ENCODE peak calls at places on chromosomes 13 and 19, in seven cellular contexts. X is fibroblast of the aortic adventitia, Y is tibial artery, B is choroid plexus epithelial cell, F is lower lobe of right lung, R is body of pancreas, G is brain microvascular endothelial cell. C is an unnamed sample.

GRCh38 chr13:41040584-41041334 is 20.6 kb upstream of the WBP4 start:
- DNase-seq in B (no peak), F (no peak), X (no peak), Y (no peak), G (no peak), R (no peak), C (peak; percentile 22)

GRCh38 chr13:48265217-48265815 is 32.3 kb downstream of the ITM2B start:
- DNase-seq in X (no peak), R (no peak), B (no peak), Y (no peak), F (no peak), G (no peak), C (no peak)

GRCh38 chr13:105231579-105231978 is 1303.9 kb downstream of the EFNB2 start:
- DNase-seq in G (no peak), F (no peak), Y (no peak), R (no peak), X (no peak), B (no peak), C (no peak)

GRCh38 chr19:55620410-55620809 is 4.0 kb downstream of the ZNF784 start:
- DNase-seq in G (no peak), Y (no peak), B (peak; percentile 19), X (no peak), R (no peak), F (no peak), C (no peak)

GRCh38 chr13:34349091-34349722 is 531.3 kb downstream of the RFC3 start:
- DNase-seq in X (peak; percentile 97), R (peak; percentile 35), F (no peak), B (peak; percentile 98), G (peak; percentile 97), Y (peak; percentile 69), C (peak; percentile 97)

GRCh38 chr19:15154002-15154612 is 46.7 kb downstream of the NOTCH3 start:
- DNase-seq in X (peak; percentile 59), Y (peak; percentile 53), B (peak; percentile 72), G (peak; percentile 60), F (no peak), R (no peak), C (peak; percentile 61)

GRCh38 chr13:27524981-27525975 is 74.9 kb upstream of the MTIF3 start:
- DNase-seq in F (no peak), B (no peak), G (no peak), Y (no peak), R (no peak), X (no peak), C (no peak)

GRCh38 chr19:1057185-1057857 is 9.6 kb upstream of the ARHGAP45 start:
- DNase-seq in X (peak; percentile 69), B (peak; percentile 70), F (no peak), G (peak; percentile 58), Y (no peak), R (no peak), C (peak; percentile 75)

GRCh38 chr19:434152-434960 is 25.4 kb upstream of the C2CD4C start:
- DNase-seq in B (no peak), G (no peak), R (no peak), X (no peak), F (no peak), Y (no peak), C (peak; percentile 2)

GRCh38 chr13:94239135-94239534 is 240.3 kb downstream of the DCT start:
- DNase-seq in Y (no peak), G (peak; percentile 78), F (no peak), X (peak; percentile 57), R (no peak), B (peak; percentile 72), C (peak; percentile 88)

GRCh38 chr19:9877775-9878510 is 42.8 kb downstream of the PIN1 start:
- DNase-seq in Y (no peak), F (no peak), G (peak; percentile 71), X (peak; percentile 6), B (peak; percentile 53), R (no peak), C (peak; percentile 82)

GRCh38 chr19:5913739-5914357 is at the start of gene CAPS:
- DNase-seq in G (no peak), R (peak; percentile 72), Y (peak; percentile 78), X (peak; percentile 69), F (peak; percentile 88), B (peak; percentile 23), C (peak; percentile 55)

GRCh38 chr13:97395437-97396136 is 38.4 kb upstream of the RAP2A start:
- DNase-seq in F (no peak), Y (no peak), X (peak; percentile 52), R (no peak), B (peak; percentile 34), G (peak; percentile 5), C (peak; percentile 71)

GRCh38 chr13:51257187-51257586 is 35.0 kb downstream of the FAM124A start:
- DNase-seq in F (no peak), R (no peak), Y (no peak), B (no peak), X (no peak), G (no peak), C (no peak)
- TF ChIP-seq CTCF in F (no peak), R (no peak), Y (no peak), B (peak; percentile 3), X (no peak), G (no peak), C (peak; percentile 10)

DNA sequence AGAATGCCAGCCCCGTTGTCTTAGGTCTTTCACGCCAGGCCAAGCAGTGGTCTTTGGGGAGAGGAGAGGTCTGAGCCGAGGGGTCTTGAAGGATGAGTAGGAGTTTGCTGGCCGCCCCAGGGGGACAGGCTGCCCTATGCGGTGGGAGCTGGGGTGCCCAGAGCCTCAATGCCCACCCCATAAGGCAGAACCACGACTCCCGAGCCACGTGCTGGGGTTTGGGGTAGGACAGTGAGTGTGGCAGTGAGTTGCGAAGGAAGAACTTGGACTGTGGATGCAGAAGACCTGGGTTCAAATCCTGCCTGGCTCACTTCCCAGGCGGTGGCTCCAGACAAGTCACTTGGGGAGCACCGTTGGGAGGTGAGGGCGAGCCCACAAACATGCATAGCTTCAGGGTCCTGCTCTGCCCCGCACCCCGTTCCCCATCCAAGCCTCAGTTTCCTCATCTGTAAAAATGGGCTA is 5.5 kb downstream of the RAB11B start:
- DNase-seq in R (no peak), Y (no peak), X (no peak), F (no peak), B (no peak), G (no peak), C (no peak)
- H3K4me3 ChIP-seq in R (no peak overlapping the region), Y (no peak overlapping the region), X (no peak overlapping the region), F (no peak overlapping the region), B (no peak overlapping the region), G (no peak overlapping the region), C (no peak overlapping the region)

GRCh38 chr13:112875627-112876026 is 93.4 kb upstream of the MCF2L start:
- DNase-seq in F (peak; percentile 43), G (no peak), X (no peak), B (no peak), R (no peak), Y (no peak), C (no peak)

GRCh38 chr13:112877066-112877465 is 91.9 kb upstream of the MCF2L start:
- DNase-seq in F (peak; percentile 36), G (no peak), R (no peak), Y (no peak), X (no peak), B (no peak), C (no peak)

GRCh38 chr13:112876305-112877000 is 92.6 kb upstream of the MCF2L start:
- DNase-seq in R (no peak), B (no peak), F (peak; percentile 36), G (no peak), X (no peak), Y (no peak), C (no peak)

GRCh38 chr13:112873851-112874750 is 94.9 kb upstream of the MCF2L start:
- DNase-seq in F (peak; percentile 84), B (peak; percentile 69), R (peak; percentile 78), Y (peak; percentile 82), G (peak; percentile 46), X (peak; percentile 65), C (peak; percentile 58)

DNA sequence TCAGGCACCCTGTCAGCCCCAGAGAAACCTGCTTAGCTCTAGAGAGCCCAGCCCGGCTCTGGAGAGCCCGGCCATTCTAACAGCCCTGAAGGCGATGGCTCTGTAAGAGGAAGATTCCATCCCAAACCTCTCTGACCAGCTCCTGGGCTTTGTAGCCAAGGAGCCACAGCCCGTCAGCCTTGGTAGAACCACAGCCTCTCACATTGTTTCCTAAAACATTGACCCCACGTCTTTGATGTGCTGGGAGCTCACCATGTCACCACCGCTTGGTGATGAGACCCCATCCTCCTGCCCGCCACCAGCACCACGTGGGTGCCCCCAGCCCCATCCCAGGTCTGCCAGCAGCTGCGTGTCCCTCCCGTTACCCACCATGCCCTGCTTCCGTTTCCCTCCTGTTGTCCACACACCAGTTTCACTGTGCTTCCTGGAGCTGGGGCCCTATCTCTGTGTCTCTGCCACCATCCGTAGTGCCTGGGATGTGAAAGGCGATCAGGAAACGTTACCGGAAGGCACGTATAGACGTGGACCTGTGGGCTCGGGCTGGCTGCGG is 94.2 kb upstream of the MCF2L start:
- DNase-seq in X (no peak), G (no peak), F (peak; percentile 38), R (no peak), B (no peak), Y (no peak), C (no peak)
- TF ChIP-seq CTCF in X (no peak), G (no peak), F (no peak), R (no peak), B (no peak), Y (no peak), C (no peak)

DNA sequence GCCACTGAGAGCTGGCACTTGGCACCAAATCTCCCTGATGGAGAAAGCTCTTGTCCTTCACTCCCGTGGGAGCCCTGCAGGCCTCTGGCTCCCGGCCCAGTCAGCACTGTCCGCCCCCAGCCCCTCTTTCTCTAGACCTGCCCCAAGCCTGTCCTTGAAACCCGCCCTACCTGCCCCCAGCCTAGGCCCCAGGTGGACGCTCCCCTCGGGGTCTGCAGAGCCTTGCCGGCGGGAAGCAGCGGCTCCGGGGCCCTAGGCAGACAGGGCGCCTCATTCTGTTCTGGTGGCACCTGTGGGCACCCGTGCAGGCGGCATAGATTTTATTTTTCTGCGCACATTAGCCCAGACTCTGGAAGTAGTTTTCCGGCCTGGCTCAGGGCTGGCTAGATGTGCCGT is 17.6 kb downstream of the IL17D start:
- DNase-seq in B (no peak), F (no peak), Y (no peak), G (no peak), R (no peak), X (no peak), C (no peak)
- H3K4me3 ChIP-seq in B (peak overlapping the region; percentile 54), F (no peak overlapping the region), Y (peak overlapping the region; percentile 48), G (peak overlapping the region; percentile 45), R (no peak overlapping the region), X (no peak overlapping the region), C (no peak overlapping the region)

DNA sequence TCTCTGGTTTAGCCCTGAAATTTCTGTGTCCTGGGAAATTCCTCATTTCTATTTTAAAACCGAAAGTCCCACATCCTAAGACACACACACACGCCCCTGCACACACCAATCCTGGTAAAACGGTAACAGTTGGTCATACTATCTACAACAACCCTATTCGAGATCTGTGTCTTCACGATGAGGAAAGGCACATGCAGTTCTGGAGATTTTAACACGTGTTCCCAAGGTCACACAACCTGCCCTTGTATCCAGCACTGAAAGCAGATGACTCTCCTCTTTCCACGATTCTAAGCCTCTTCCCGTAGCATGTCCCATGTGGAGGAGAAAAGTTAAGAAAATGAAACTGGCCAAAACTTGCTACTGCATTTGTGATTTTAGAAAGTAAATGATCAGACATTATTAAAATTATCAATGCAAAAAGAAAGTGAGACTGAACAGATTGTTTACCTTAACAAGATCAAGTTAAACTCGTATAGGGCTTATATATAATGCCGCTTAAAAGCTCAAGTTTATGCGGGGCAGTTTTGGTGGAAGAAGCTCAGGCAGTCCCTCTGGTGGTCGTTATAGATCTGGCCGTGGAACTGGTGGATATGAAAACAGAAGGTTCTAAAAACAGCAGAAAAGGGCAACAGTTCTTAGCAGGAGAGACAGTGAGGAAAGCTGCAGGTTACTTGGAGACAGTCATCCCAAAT is 32.7 kb downstream of the VSTM1 start:
- DNase-seq in B (peak; percentile 52), Y (no peak), F (no peak), R (no peak), X (peak; percentile 51), G (no peak), C (peak; percentile 47)
- TF ChIP-seq CTCF in B (peak; percentile 76), Y (no peak), F (peak; percentile 26), R (no peak), X (peak; percentile 77), G (peak; percentile 75), C (peak; percentile 69)

GRCh38 chr19:43581467-43581866 is 5.9 kb downstream of the PINLYP start:
- DNase-seq in G (no peak), X (no peak), B (no peak), F (no peak), Y (no peak), R (no peak), C (no peak)
- H3K4me3 ChIP-seq in G (no peak overlapping the region), X (no peak overlapping the region), B (no peak overlapping the region), F (peak overlapping the region; percentile 53), Y (peak overlapping the region; percentile 49), R (no peak overlapping the region), C (peak overlapping the region; percentile 32)

C was measured in fibroblast of mammary gland.